ENCODE peak calls at places on chromosomes 11 and 22, in six cellular contexts. J is IMR-90, R is K562, U is ovary, H is gastrocnemius medialis, Z is sigmoid colon. C is an unnamed sample.

GRCh38 chr11:76588455-76589325 is 81.9 kb downstream of the LRRC32 start:
- DNase-seq in Z (peak; percentile 85), R (no peak), U (no peak), H (no peak), J (peak; percentile 25), C (peak; percentile 90)

GRCh38 chr11:27991731-27992130 is 116.2 kb downstream of the KIF18A start:
- DNase-seq in R (no peak), Z (no peak), U (no peak), J (peak; percentile 67), H (no peak), C (no peak)

GRCh38 chr11:118636569-118637290 is 29.3 kb downstream of the PHLDB1 start:
- DNase-seq in H (no peak), J (no peak), U (no peak), R (no peak), Z (no peak), C (no peak)

GRCh38 chr11:362642-363442 is 6.5 kb upstream of the B4GALNT4 start:
- DNase-seq in Z (peak; percentile 62), J (no peak), H (no peak), R (no peak), U (no peak), C (peak; percentile 70)

GRCh38 chr11:122755941-122756340 is 82.4 kb upstream of the CRTAM start:
- DNase-seq in U (no peak), Z (no peak), R (no peak), J (no peak), H (no peak), C (no peak)

GRCh38 chr22:39894554-39895092 is 1.1 kb upstream of the ENTHD1 start:
- DNase-seq in Z (no peak), J (no peak), U (no peak), H (no peak), R (no peak), C (no peak)

GRCh38 chr22:44578516-44579230 is 80.6 kb upstream of the RTL6 start:
- DNase-seq in R (no peak), H (no peak), J (no peak), U (no peak), Z (peak; percentile 50), C (peak; percentile 16)

GRCh38 chr11:26930518-26931247 is 63.2 kb upstream of the FIBIN start:
- DNase-seq in J (peak; percentile 54), U (no peak), H (no peak), R (no peak), Z (no peak), C (no peak)

GRCh38 chr11:31643831-31644230 is 134.3 kb downstream of the ELP4 start:
- DNase-seq in R (no peak), J (peak; percentile 67), U (no peak), Z (no peak), H (no peak), C (no peak)

GRCh38 chr22:37309221-37310074 is 27.1 kb downstream of the CYTH4 start:
- DNase-seq in U (no peak), R (peak; percentile 27), Z (no peak), H (no peak), J (no peak), C (peak; percentile 88)

GRCh38 chr22:49042066-49042465 is 785.6 kb downstream of the BRD1 start:
- DNase-seq in J (no peak), H (no peak), R (no peak), U (no peak), Z (no peak), C (no peak)

GRCh38 chr11:65718964-65719492 is 1.6 kb downstream of the RNASEH2C start:
- DNase-seq in Z (no peak), H (no peak), R (no peak), J (peak; percentile 12), U (peak; percentile 55), C (no peak)

GRCh38 chr11:62789576-62789975 is 2.2 kb downstream of the TMEM223 start:
- DNase-seq in U (no peak), H (no peak), Z (no peak), R (no peak), J (no peak), C (no peak)
- H3K27ac ChIP-seq in U (no peak overlapping the region), H (no peak overlapping the region), Z (no peak overlapping the region), R (peak overlapping the region; percentile 45), J (no peak overlapping the region), C (peak overlapping the region; percentile 93)

GRCh38 chr11:56909080-56909479 is 79.6 kb upstream of the OR5AK2 start:
- DNase-seq in H (no peak), U (no peak), R (no peak), J (no peak), Z (no peak), C (no peak)

GRCh38 chr11:56910785-56911184 is 77.9 kb upstream of the OR5AK2 start:
- DNase-seq in J (no peak), U (no peak), Z (no peak), H (no peak), R (no peak), C (no peak)

GRCh38 chr11:56909563-56909962 is 79.2 kb upstream of the OR5AK2 start:
- DNase-seq in R (no peak), J (no peak), U (no peak), Z (no peak), H (no peak), C (no peak)

GRCh38 chr11:56910046-56910753 is 78.5 kb upstream of the OR5AK2 start:
- DNase-seq in J (no peak), U (no peak), R (no peak), H (no peak), Z (no peak), C (no peak)

GRCh38 chr11:56911312-56911711 is 77.4 kb upstream of the OR5AK2 start:
- DNase-seq in J (no peak), U (no peak), Z (no peak), R (no peak), H (no peak), C (no peak)
- H3K4me3 ChIP-seq in J (no peak overlapping the region), U (no peak overlapping the region), Z (no peak overlapping the region), R (no peak overlapping the region), H (no peak overlapping the region), C (no peak overlapping the region)

DNA sequence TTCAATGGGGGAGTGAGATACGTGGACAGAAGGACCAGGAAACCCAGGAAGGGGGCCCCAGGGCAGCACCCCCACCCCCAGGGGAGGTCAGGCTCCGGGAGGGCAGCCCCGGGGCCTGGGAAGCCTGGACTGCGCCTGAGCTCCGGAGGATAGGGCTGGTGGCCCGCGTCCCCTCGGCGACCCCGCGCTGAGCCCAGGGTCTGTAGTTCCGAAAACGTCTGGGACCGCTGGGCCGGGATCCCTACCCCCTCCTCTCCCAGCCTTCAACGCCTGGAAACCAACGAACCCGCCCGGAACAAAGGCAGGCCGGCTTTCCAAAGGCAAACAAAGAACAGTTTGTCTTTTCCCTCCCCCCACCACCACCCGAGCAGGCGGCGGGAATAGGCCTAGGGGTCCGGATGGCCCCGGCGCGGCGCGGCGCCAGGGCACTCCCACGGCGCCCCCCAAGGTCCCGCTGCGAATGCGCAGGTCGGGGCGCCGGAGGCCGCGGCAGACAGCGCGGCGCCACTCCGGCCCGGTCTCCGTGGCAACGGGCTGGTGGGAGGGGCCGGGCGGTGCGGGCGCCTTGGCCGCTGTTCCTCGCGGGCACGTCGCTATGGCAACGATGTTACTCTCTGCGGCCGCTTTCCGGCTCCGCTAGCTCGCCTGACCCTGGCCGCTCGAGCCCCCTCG is 58.5 kb downstream of the IGLL1 start:
- DNase-seq in H (peak; percentile 56), J (peak; percentile 75), R (peak; percentile 92), U (peak; percentile 95), Z (peak; percentile 95), C (peak; percentile 95)
- TF ChIP-seq POLR2A in H (peak; percentile 17), J (peak; percentile 67), R (peak; percentile 39), U (peak; percentile 66), Z (no peak), C (no peak)

GRCh38 chr11:128465531-128465930 is 121.8 kb downstream of the ETS1 start:
- DNase-seq in U (no peak), H (no peak), Z (no peak), R (no peak), J (no peak), C (no peak)
- H3K27ac ChIP-seq in U (no peak overlapping the region), H (peak overlapping the region; percentile 73), Z (peak overlapping the region; percentile 57), R (no peak overlapping the region), J (no peak overlapping the region), C (peak overlapping the region; percentile 69)

GRCh38 chr22:50576806-50577696 is 1.2 kb downstream of the CPT1B start:
- DNase-seq in J (no peak), H (no peak), Z (no peak), R (no peak), U (no peak), C (no peak)
- H3K4me3 ChIP-seq in J (no peak overlapping the region), H (peak overlapping the region; percentile 64), Z (no peak overlapping the region), R (no peak overlapping the region), U (no peak overlapping the region), C (no peak overlapping the region)

C was measured in spleen.